ENCODE peak calls at places on chromosomes 1 and 21, in four cellular contexts. C, D, H and T are unnamed samples.

GRCh38 chr21:45874716-45875415 is 106.7 kb upstream of the COL6A1 start:
- DNase-seq in C (peak; percentile 98), D (peak; percentile 95), H (peak; percentile 21), T (peak; percentile 91)

GRCh38 chr1:16960560-16961296 is 19.7 kb downstream of the MFAP2 start:
- DNase-seq in C (peak; percentile 82), D (no peak), H (peak; percentile 83), T (no peak)

GRCh38 chr1:9047019-9047418 is 20.8 kb upstream of the SLC2A7 start:
- DNase-seq in C (no peak), D (no peak), H (no peak), T (no peak)

GRCh38 chr1:1068374-1069060 is 5.6 kb downstream of the RNF223 start:
- DNase-seq in C (no peak), D (no peak), H (no peak), T (no peak)

GRCh38 chr1:2206813-2207488 is 12.4 kb upstream of the FAAP20 start:
- DNase-seq in C (no peak), D (no peak), H (no peak), T (no peak)

GRCh38 chr1:168551688-168552087 is 7.9 kb upstream of the XCL2 start:
- DNase-seq in C (no peak), D (no peak), H (no peak), T (no peak)

GRCh38 chr1:152001631-152002584 is 8.2 kb upstream of the S100A10 start:
- DNase-seq in C (peak; percentile 99), D (peak; percentile 94), H (peak; percentile 93), T (peak; percentile 98)

GRCh38 chr1:246567258-246568235 is 1.3 kb downstream of the CNST start:
- DNase-seq in C (peak; percentile 80), D (peak; percentile 53), H (no peak), T (peak; percentile 51)

GRCh38 chr1:87578464-87578863 is 249.8 kb downstream of the LMO4 start:
- DNase-seq in C (no peak), D (no peak), H (no peak), T (no peak)

GRCh38 chr1:218613105-218613504 is 268.0 kb downstream of the TGFB2 start:
- DNase-seq in C (no peak), D (no peak), H (no peak), T (no peak)

GRCh38 chr1:168848041-168848440 is 119.0 kb upstream of the DPT start:
- DNase-seq in C (no peak), D (no peak), H (no peak), T (no peak)

GRCh38 chr21:44630440-44630839 is 3.5 kb downstream of the KRTAP10-9 start:
- DNase-seq in C (no peak), D (no peak), H (no peak), T (no peak)

GRCh38 chr1:49106438-49106837 is 329.7 kb upstream of the BEND5 start:
- DNase-seq in C (no peak), D (no peak), H (no peak), T (no peak)

GRCh38 chr1:115076384-115076906 is 12.9 kb downstream of the TSPAN2 start:
- DNase-seq in C (no peak), D (no peak), H (no peak), T (no peak)

GRCh38 chr1:1371741-1372711 is 3.0 kb downstream of the AURKAIP1 start:
- DNase-seq in C (peak; percentile 49), D (no peak), H (peak; percentile 47), T (no peak)

GRCh38 chr1:169893645-169894423 is at the start of gene SCYL3:
- DNase-seq in C (peak; percentile 99), D (peak; percentile 94), H (peak; percentile 96), T (peak; percentile 97)

GRCh38 chr1:59477867-59478266 is 181.0 kb downstream of the FGGY start:
- DNase-seq in C (no peak), D (no peak), H (no peak), T (no peak)

GRCh38 chr1:168626326-168626725 is 49.9 kb downstream of the XCL1 start:
- DNase-seq in C (no peak), D (no peak), H (no peak), T (no peak)

GRCh38 chr1:183089025-183089639 is 65.9 kb downstream of the LAMC1 start:
- DNase-seq in C (no peak), D (no peak), H (no peak), T (no peak)

GRCh38 chr1:44442791-44443190 is 37.7 kb downstream of the RNF220 start:
- DNase-seq in C (peak; percentile 33), D (no peak), H (no peak), T (no peak)

GRCh38 chr21:38984568-38984967 is 178.8 kb downstream of the ETS2 start:
- DNase-seq in C (no peak), D (no peak), H (no peak), T (no peak)

GRCh38 chr1:8395433-8395866 is 77.5 kb downstream of the SLC45A1 start:
- DNase-seq in C (no peak), D (no peak), H (no peak), T (no peak)

GRCh38 chr21:40422851-40423635 is 423.9 kb downstream of the DSCAM start:
- DNase-seq in C (no peak), D (no peak), H (no peak), T (no peak)

GRCh38 chr1:65605621-65606020 is 185.2 kb downstream of the LEPR start:
- DNase-seq in C (peak; percentile 63), D (no peak), H (no peak), T (no peak)

GRCh38 chr1:9874412-9874811 is 35.7 kb downstream of the CTNNBIP1 start:
- DNase-seq in C (no peak), D (no peak), H (no peak), T (no peak)

GRCh38 chr21:14842641-14843040 is 222.2 kb downstream of the NRIP1 start:
- DNase-seq in C (no peak), D (no peak), H (no peak), T (no peak)

GRCh38 chr1:2495026-2495425 is 18.9 kb downstream of the PLCH2 start:
- DNase-seq in C (no peak), D (no peak), H (no peak), T (no peak)

GRCh38 chr1:1890506-1891348 is at the start of gene GNB1:
- DNase-seq in C (peak; percentile 91), D (peak; percentile 56), H (peak; percentile 80), T (peak; percentile 60)

GRCh38 chr1:230327892-230328284 is 98.2 kb downstream of the PGBD5 start:
- DNase-seq in C (peak; percentile 33), D (no peak), H (no peak), T (no peak)

GRCh38 chr1:247100676-247101279 is 3.4 kb downstream of the ZNF669 start:
- DNase-seq in C (no peak), D (no peak), H (no peak), T (no peak)

GRCh38 chr1:192183788-192184187 is 25.5 kb downstream of the RGS18 start:
- DNase-seq in C (no peak), D (no peak), H (no peak), T (no peak)

GRCh38 chr1:165235158-165235776 is 121.2 kb downstream of the LMX1A start:
- DNase-seq in C (no peak), D (no peak), H (no peak), T (no peak)

GRCh38 chr1:205837380-205837970 is 12.5 kb downstream of the PM20D1 start:
- DNase-seq in C (no peak), D (no peak), H (no peak), T (no peak)

GRCh38 chr1:201399018-201399351 is at the start of gene LAD1:
- DNase-seq in C (no peak), D (no peak), H (no peak), T (no peak)
- H3K4me3 ChIP-seq in C (no peak within 1 kb of the TSS), D (no peak within 1 kb of the TSS), H (no peak within 1 kb of the TSS), T (no peak within 1 kb of the TSS)

DNA sequence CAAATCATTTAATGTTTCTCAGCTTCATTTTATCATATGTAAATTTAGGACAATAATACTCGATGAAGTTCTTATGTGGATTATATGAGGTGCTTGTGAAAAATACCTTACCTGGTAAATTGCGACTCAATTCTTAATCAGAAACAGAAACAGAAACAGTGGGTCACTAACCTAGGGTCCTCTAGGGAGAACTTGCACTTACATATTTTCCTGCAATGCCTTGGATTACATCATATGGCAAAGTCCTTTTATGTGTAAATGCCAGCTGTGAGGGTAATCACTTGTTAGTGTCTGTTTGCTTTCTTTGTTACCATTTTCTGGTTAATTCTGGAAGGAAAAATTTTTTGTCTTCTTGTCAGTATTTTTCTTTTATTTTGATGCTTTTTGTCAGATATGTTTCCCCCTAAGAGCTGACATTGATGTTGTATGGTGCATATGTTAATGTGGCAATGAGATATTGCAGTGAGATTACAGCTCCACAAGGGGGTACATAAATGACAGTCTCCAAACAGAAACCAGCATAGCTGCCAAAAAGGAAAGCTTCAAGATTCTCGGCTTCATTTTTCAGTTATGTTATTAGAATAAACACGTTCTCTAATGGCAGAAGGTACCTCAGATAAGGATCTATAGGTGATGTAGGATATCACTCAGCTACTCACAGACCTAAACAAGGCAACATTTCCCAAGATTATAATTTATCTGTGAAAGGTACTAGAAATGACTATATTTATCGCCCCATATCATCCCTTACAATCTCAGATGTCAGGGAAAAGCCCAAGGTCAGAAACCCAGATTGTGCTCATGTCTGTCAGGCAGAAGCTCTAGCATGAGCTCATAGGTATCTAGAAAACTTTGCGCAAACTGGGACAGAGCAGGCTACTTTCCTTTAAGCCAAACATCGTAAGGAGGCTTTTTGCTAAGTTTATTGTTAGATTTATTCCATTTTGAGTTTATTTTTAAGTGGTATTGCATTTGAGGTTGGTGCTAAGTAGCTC is 119.9 kb downstream of the FASLG start:
- DNase-seq in C (peak; percentile 67), D (no peak), H (no peak), T (no peak)
- TF ChIP-seq CTCF in C (peak; percentile 51), D (peak; percentile 28), H (no peak), T (peak; percentile 12)

GRCh38 chr1:68230901-68231626 is 1.3 kb downstream of the WLS start:
- DNase-seq in C (no peak), D (no peak), H (peak; percentile 25), T (no peak)

GRCh38 chr1:68227598-68227997 is 4.7 kb downstream of the WLS start:
- DNase-seq in C (no peak), D (no peak), H (no peak), T (no peak)

GRCh38 chr1:68231627-68232303 is 558 bp downstream of the WLS start:
- DNase-seq in C (peak; percentile 70), D (peak; percentile 39), H (peak; percentile 78), T (peak; percentile 55)

GRCh38 chr1:68229927-68230812 is 2.2 kb downstream of the WLS start:
- DNase-seq in C (peak; percentile 61), D (no peak), H (no peak), T (no peak)

GRCh38 chr1:68228833-68229232 is 3.5 kb downstream of the WLS start:
- DNase-seq in C (peak; percentile 51), D (no peak), H (no peak), T (no peak)
- H3K4me3 ChIP-seq in C (peak overlapping the region; percentile 1), D (peak overlapping the region; percentile 76), H (peak overlapping the region; percentile 6), T (no peak overlapping the region)

GRCh38 chr1:52636701-52637695 is 4.0 kb downstream of the SHISAL2A start:
- DNase-seq in C (no peak), D (no peak), H (no peak), T (no peak)
- TF ChIP-seq CTCF in C (no peak), D (no peak), H (no peak), T (no peak)

GRCh38 chr1:94539496-94539895 is 2.1 kb downstream of the F3 start:
- DNase-seq in C (no peak), D (no peak), H (no peak), T (no peak)
- H3K4me3 ChIP-seq in C (peak overlapping the region; percentile 80), D (peak overlapping the region; percentile 79), H (peak overlapping the region; percentile 68), T (peak overlapping the region; percentile 80)

GRCh38 chr1:6785721-6786505 is 659 bp downstream of the CAMTA1 start:
- DNase-seq in C (peak; percentile 30), D (no peak), H (peak; percentile 25), T (no peak)
- TF ChIP-seq CTCF in C (peak; percentile 22), D (peak; percentile 17), H (no peak), T (peak; percentile 20)